ENCODE peak calls at places on chromosome 13, in seven cellular contexts. One of them, this sample, is unnamed.

GRCh38 chr13:30355405-30355741 is 48.0 kb upstream of the KATNAL1 start:
- DNase-seq in GM06990: peak
- DNase-seq in foreskin fibroblast: no peak
- DNase-seq in Peyer's patch: peak
- DNase-seq in cardiac muscle cell: peak
- DNase-seq in epithelial cell of proximal tubule: no peak
- DNase-seq in DND-41: peak
- DNase-seq in this sample: no peak

GRCh38 chr13:50892162-50892944 is 17.2 kb upstream of the RNASEH2B start:
- DNase-seq in GM06990: peak
- DNase-seq in foreskin fibroblast: no peak
- DNase-seq in Peyer's patch: peak
- DNase-seq in cardiac muscle cell: no peak
- DNase-seq in epithelial cell of proximal tubule: no peak
- DNase-seq in DND-41: peak
- DNase-seq in this sample: no peak

GRCh38 chr13:112892759-112893569 is 76.0 kb upstream of the MCF2L start:
- DNase-seq in GM06990: no peak
- DNase-seq in foreskin fibroblast: no peak
- DNase-seq in Peyer's patch: peak
- DNase-seq in cardiac muscle cell: no peak
- DNase-seq in epithelial cell of proximal tubule: no peak
- DNase-seq in DND-41: no peak
- DNase-seq in this sample: no peak

GRCh38 chr13:26497991-26498423 is 59.5 kb upstream of the WASF3 start:
- DNase-seq in GM06990: no peak
- DNase-seq in foreskin fibroblast: peak
- DNase-seq in Peyer's patch: no peak
- DNase-seq in cardiac muscle cell: no peak
- DNase-seq in epithelial cell of proximal tubule: no peak
- DNase-seq in DND-41: no peak
- DNase-seq in this sample: peak

GRCh38 chr13:79678100-79678499 is 197.1 kb downstream of the NDFIP2 start:
- DNase-seq in GM06990: no peak
- DNase-seq in foreskin fibroblast: peak
- DNase-seq in Peyer's patch: no peak
- DNase-seq in cardiac muscle cell: no peak
- DNase-seq in epithelial cell of proximal tubule: peak
- DNase-seq in DND-41: no peak
- DNase-seq in this sample: no peak

GRCh38 chr13:98978280-98978679 is 416 bp upstream of the DOCK9 start:
- DNase-seq in GM06990: no peak
- DNase-seq in foreskin fibroblast: peak
- DNase-seq in Peyer's patch: no peak
- DNase-seq in cardiac muscle cell: no peak
- DNase-seq in epithelial cell of proximal tubule: peak
- DNase-seq in DND-41: no peak
- DNase-seq in this sample: peak

GRCh38 chr13:46341112-46341711 is 45.8 kb downstream of the RUBCNL start:
- DNase-seq in GM06990: peak
- DNase-seq in foreskin fibroblast: peak
- DNase-seq in Peyer's patch: no peak
- DNase-seq in cardiac muscle cell: no peak
- DNase-seq in epithelial cell of proximal tubule: peak
- DNase-seq in DND-41: no peak
- DNase-seq in this sample: peak

GRCh38 chr13:43985437-43986051 is 105.8 kb downstream of the LACC1 start:
- DNase-seq in GM06990: no peak
- DNase-seq in foreskin fibroblast: no peak
- DNase-seq in Peyer's patch: no peak
- DNase-seq in cardiac muscle cell: no peak
- DNase-seq in epithelial cell of proximal tubule: no peak
- DNase-seq in DND-41: no peak
- DNase-seq in this sample: no peak

GRCh38 chr13:20159646-20160345 is 1.1 kb downstream of the GJA3 start:
- DNase-seq in GM06990: no peak
- DNase-seq in foreskin fibroblast: no peak
- DNase-seq in Peyer's patch: no peak
- DNase-seq in cardiac muscle cell: peak
- DNase-seq in epithelial cell of proximal tubule: no peak
- DNase-seq in DND-41: no peak
- DNase-seq in this sample: no peak

GRCh38 chr13:87680298-87680697 is 9.1 kb downstream of the SLITRK5 start:
- DNase-seq in GM06990: no peak
- DNase-seq in foreskin fibroblast: no peak
- DNase-seq in Peyer's patch: no peak
- DNase-seq in cardiac muscle cell: no peak
- DNase-seq in epithelial cell of proximal tubule: no peak
- DNase-seq in DND-41: no peak
- DNase-seq in this sample: no peak

GRCh38 chr13:101978546-101979315 is 423.1 kb downstream of the FGF14 start:
- DNase-seq in GM06990: no peak
- DNase-seq in foreskin fibroblast: no peak
- DNase-seq in Peyer's patch: no peak
- DNase-seq in cardiac muscle cell: no peak
- DNase-seq in epithelial cell of proximal tubule: no peak
- DNase-seq in DND-41: no peak
- DNase-seq in this sample: no peak

GRCh38 chr13:107834717-107835116 is 380.6 kb downstream of the LIG4 start:
- DNase-seq in GM06990: no peak
- DNase-seq in foreskin fibroblast: no peak
- DNase-seq in Peyer's patch: no peak
- DNase-seq in cardiac muscle cell: no peak
- DNase-seq in epithelial cell of proximal tubule: no peak
- DNase-seq in DND-41: no peak
- DNase-seq in this sample: no peak

GRCh38 chr13:27851049-27851448 is 58.8 kb downstream of the GSX1 start:
- DNase-seq in GM06990: no peak
- DNase-seq in foreskin fibroblast: no peak
- DNase-seq in Peyer's patch: no peak
- DNase-seq in cardiac muscle cell: no peak
- DNase-seq in epithelial cell of proximal tubule: no peak
- DNase-seq in DND-41: no peak
- DNase-seq in this sample: no peak
- H3K4me3 ChIP-seq in GM06990: no peak
- H3K4me3 ChIP-seq in foreskin fibroblast: no peak
- H3K4me3 ChIP-seq in Peyer's patch: no peak
- H3K4me3 ChIP-seq in cardiac muscle cell: no peak
- H3K4me3 ChIP-seq in epithelial cell of proximal tubule: no peak
- H3K4me3 ChIP-seq in DND-41: no peak
- H3K4me3 ChIP-seq in this sample: no peak

GRCh38 chr13:41058229-41059070 is 2.9 kb upstream of the WBP4 start:
- DNase-seq in GM06990: no peak
- DNase-seq in foreskin fibroblast: no peak
- DNase-seq in Peyer's patch: no peak
- DNase-seq in cardiac muscle cell: peak
- DNase-seq in epithelial cell of proximal tubule: no peak
- DNase-seq in DND-41: peak
- DNase-seq in this sample: peak
- H3K4me3 ChIP-seq in GM06990: no peak
- H3K4me3 ChIP-seq in foreskin fibroblast: peak
- H3K4me3 ChIP-seq in Peyer's patch: peak
- H3K4me3 ChIP-seq in cardiac muscle cell: peak
- H3K4me3 ChIP-seq in epithelial cell of proximal tubule: peak
- H3K4me3 ChIP-seq in DND-41: peak
- H3K4me3 ChIP-seq in this sample: peak

DNA sequence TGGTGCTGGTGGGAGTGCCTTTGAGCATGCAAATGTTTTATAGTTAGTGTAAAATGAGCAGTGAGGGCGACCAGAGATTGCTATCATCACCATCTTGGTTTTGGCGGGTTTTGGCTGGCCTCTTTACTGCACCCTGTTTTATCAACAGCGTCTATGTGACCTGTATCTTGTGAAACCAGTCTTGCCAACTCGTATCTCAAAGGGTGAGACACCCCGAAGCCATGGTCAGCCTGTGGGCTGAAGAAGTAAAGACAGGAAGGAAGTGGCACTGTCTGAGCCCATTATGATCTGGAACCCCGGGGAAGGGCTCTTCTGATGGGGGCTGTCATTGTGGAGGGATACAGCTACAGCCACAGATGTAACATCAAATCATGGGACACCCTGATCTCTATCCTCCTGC is 81.5 kb upstream of the FAM216B start:
- DNase-seq in GM06990: no peak
- DNase-seq in foreskin fibroblast: no peak
- DNase-seq in Peyer's patch: no peak
- DNase-seq in cardiac muscle cell: no peak
- DNase-seq in epithelial cell of proximal tubule: no peak
- DNase-seq in DND-41: no peak
- DNase-seq in this sample: no peak
- H3K4me3 ChIP-seq in GM06990: no peak
- H3K4me3 ChIP-seq in foreskin fibroblast: no peak
- H3K4me3 ChIP-seq in Peyer's patch: no peak
- H3K4me3 ChIP-seq in cardiac muscle cell: no peak
- H3K4me3 ChIP-seq in epithelial cell of proximal tubule: no peak
- H3K4me3 ChIP-seq in DND-41: no peak
- H3K4me3 ChIP-seq in this sample: no peak

DNA sequence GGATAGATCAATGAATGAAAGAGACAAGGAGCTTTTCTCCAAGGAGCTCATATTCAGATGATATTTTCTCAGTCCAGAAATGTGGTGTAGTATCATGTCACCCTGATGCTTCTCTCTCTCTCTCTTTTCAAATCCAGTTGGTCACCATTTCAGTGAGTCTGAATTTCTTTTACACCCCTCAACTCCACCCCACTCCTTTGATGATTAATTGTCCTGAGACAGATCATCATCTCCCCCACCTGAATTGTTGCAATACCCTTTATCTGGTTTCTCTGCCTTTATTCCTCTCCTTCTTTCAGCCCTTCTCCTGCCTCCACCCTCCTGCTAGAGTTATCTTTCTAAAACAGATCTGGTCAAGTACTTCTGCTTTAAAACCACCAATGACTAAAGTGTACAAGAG is 299.8 kb downstream of the KLF5 start:
- DNase-seq in GM06990: no peak
- DNase-seq in foreskin fibroblast: no peak
- DNase-seq in Peyer's patch: no peak
- DNase-seq in cardiac muscle cell: no peak
- DNase-seq in epithelial cell of proximal tubule: no peak
- DNase-seq in DND-41: no peak
- DNase-seq in this sample: no peak
- H3K4me3 ChIP-seq in GM06990: no peak
- H3K4me3 ChIP-seq in foreskin fibroblast: no peak
- H3K4me3 ChIP-seq in Peyer's patch: no peak
- H3K4me3 ChIP-seq in cardiac muscle cell: no peak
- H3K4me3 ChIP-seq in epithelial cell of proximal tubule: no peak
- H3K4me3 ChIP-seq in DND-41: no peak
- H3K4me3 ChIP-seq in this sample: no peak

GRCh38 chr13:94110011-94110410 is 369.5 kb downstream of the DCT start:
- DNase-seq in GM06990: no peak
- DNase-seq in foreskin fibroblast: no peak
- DNase-seq in Peyer's patch: no peak
- DNase-seq in cardiac muscle cell: no peak
- DNase-seq in epithelial cell of proximal tubule: no peak
- DNase-seq in DND-41: no peak
- DNase-seq in this sample: no peak

GRCh38 chr13:94112227-94112626 is 367.3 kb downstream of the DCT start:
- DNase-seq in GM06990: no peak
- DNase-seq in foreskin fibroblast: peak
- DNase-seq in Peyer's patch: no peak
- DNase-seq in cardiac muscle cell: no peak
- DNase-seq in epithelial cell of proximal tubule: peak
- DNase-seq in DND-41: no peak
- DNase-seq in this sample: peak

GRCh38 chr13:94112731-94113130 is 366.8 kb downstream of the DCT start:
- DNase-seq in GM06990: no peak
- DNase-seq in foreskin fibroblast: peak
- DNase-seq in Peyer's patch: no peak
- DNase-seq in cardiac muscle cell: no peak
- DNase-seq in epithelial cell of proximal tubule: no peak
- DNase-seq in DND-41: no peak
- DNase-seq in this sample: no peak

GRCh38 chr13:94115054-94115453 is 364.4 kb downstream of the DCT start:
- DNase-seq in GM06990: no peak
- DNase-seq in foreskin fibroblast: no peak
- DNase-seq in Peyer's patch: no peak
- DNase-seq in cardiac muscle cell: no peak
- DNase-seq in epithelial cell of proximal tubule: no peak
- DNase-seq in DND-41: no peak
- DNase-seq in this sample: no peak

DNA sequence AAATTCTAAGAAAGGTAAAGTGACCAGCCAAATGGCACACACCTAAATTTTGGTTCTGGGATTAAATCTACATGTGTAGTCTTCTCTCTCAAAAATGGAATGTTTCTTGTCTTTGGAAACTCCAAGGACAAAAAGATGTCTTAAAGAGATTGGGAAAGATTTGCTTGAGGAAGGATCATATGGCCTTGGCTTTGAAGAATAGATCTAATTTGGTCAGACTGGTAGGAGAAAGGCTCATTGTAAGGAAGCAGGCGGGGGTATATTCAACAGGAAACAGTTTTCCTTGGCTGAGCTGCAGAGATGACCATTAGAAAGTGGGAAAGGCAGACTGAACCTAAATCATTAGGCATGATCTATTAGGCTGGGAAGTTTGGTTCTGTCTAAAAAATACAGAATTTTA is 365.3 kb downstream of the DCT start:
- DNase-seq in GM06990: no peak
- DNase-seq in foreskin fibroblast: no peak
- DNase-seq in Peyer's patch: no peak
- DNase-seq in cardiac muscle cell: no peak
- DNase-seq in epithelial cell of proximal tubule: no peak
- DNase-seq in DND-41: no peak
- DNase-seq in this sample: no peak
- H3K4me3 ChIP-seq in GM06990: no peak
- H3K4me3 ChIP-seq in foreskin fibroblast: no peak
- H3K4me3 ChIP-seq in Peyer's patch: no peak
- H3K4me3 ChIP-seq in cardiac muscle cell: no peak
- H3K4me3 ChIP-seq in epithelial cell of proximal tubule: no peak
- H3K4me3 ChIP-seq in DND-41: no peak
- H3K4me3 ChIP-seq in this sample: no peak

DNA sequence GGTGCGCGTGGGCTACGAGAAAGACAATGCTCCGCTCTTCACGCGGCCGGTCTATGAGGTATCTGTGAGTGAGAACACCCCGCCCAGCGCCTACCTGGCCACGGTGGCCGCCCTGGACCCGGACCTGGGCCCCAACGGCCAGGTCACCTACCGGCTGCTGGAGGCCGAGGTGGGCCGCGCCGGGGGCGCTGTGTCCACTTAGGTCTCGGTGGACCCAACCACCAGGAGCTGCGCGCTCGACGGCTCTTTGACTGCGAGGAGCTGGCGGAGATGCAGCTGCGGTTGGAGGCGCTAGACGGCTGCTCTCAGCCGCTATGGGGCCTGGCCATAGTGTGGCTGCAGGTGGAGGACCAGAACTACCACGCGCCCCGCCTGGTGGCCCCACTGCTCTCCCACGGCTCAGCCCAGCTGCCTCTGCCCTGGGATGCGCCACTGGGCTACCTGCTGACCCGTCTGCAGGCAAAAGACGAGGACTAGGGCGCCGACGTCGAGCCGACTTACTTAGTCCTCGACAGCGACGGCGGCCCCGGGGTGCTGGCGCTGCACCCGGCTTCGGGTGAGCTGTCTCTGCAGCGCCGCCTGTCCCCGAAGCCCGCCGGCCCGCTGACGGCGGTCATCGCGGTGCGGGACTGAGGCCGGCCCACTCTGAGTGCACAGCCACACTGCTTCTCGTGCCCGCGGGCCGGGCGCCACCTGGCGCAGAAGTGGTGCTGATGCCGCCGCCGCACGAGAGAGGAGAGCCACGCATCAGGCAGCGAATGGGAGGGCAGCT is 173.0 kb downstream of the OLFM4 start:
- DNase-seq in GM06990: peak
- DNase-seq in foreskin fibroblast: no peak
- DNase-seq in Peyer's patch: no peak
- DNase-seq in cardiac muscle cell: peak
- DNase-seq in epithelial cell of proximal tubule: no peak
- DNase-seq in DND-41: no peak
- DNase-seq in this sample: no peak
- H3K4me3 ChIP-seq in GM06990: no peak
- H3K4me3 ChIP-seq in foreskin fibroblast: no peak
- H3K4me3 ChIP-seq in Peyer's patch: no peak
- H3K4me3 ChIP-seq in cardiac muscle cell: no peak
- H3K4me3 ChIP-seq in epithelial cell of proximal tubule: no peak
- H3K4me3 ChIP-seq in DND-41: no peak
- H3K4me3 ChIP-seq in this sample: no peak